ENCODE peak calls at places on chromosomes 6 and 20, in six cellular contexts. O, A, N, E, R and H are unnamed samples.

GRCh38 chr20:61991476-61991875 is 74.2 kb downstream of the TAF4 start:
- DNase-seq in O (no peak), A (no peak), N (no peak), E (no peak), R (no peak), H (no peak)

GRCh38 chr6:166737231-166737630 is 110.2 kb upstream of the RPS6KA2 start:
- DNase-seq in O (no peak), A (no peak), N (no peak), E (no peak), R (peak; percentile 42), H (no peak)

GRCh38 chr6:7086488-7086887 is 21.3 kb upstream of the RREB1 start:
- DNase-seq in O (peak; percentile 37), A (no peak), N (peak; percentile 81), E (peak; percentile 44), R (no peak), H (peak; percentile 47)

GRCh38 chr6:75922226-75922625 is 150.2 kb downstream of the IMPG1 start:
- DNase-seq in O (no peak), A (no peak), N (no peak), E (no peak), R (peak; percentile 23), H (no peak)

GRCh38 chr20:36391456-36391855 is 85.3 kb downstream of the DLGAP4 start:
- DNase-seq in O (no peak), A (peak; percentile 79), N (no peak), E (no peak), R (no peak), H (no peak)

GRCh38 chr6:17866876-17867444 is 120.5 kb downstream of the KIF13A start:
- DNase-seq in O (no peak), A (no peak), N (no peak), E (no peak), R (no peak), H (no peak)

GRCh38 chr20:63003546-63003945 is 3.2 kb downstream of the BHLHE23 start:
- DNase-seq in O (no peak), A (no peak), N (no peak), E (no peak), R (no peak), H (peak; percentile 65)

GRCh38 chr6:135183532-135184440 is 2.7 kb downstream of the MYB start:
- DNase-seq in O (peak; percentile 67), A (peak; percentile 85), N (peak; percentile 89), E (no peak), R (no peak), H (peak; percentile 84)

GRCh38 chr6:112802154-112802553 is 455.0 kb downstream of the RFPL4B start:
- DNase-seq in O (no peak), A (no peak), N (no peak), E (no peak), R (peak; percentile 42), H (no peak)

GRCh38 chr6:94651239-94651638 is 926.1 kb upstream of the MANEA start:
- DNase-seq in O (no peak), A (no peak), N (no peak), E (no peak), R (no peak), H (no peak)

GRCh38 chr6:131951576-131952230 is 531 bp upstream of the CCN2 start:
- DNase-seq in O (no peak), A (no peak), N (no peak), E (no peak), R (no peak), H (no peak)

GRCh38 chr20:37343212-37343993 is 2.5 kb upstream of the SRC start:
- DNase-seq in O (peak; percentile 88), A (no peak), N (peak; percentile 73), E (no peak), R (no peak), H (peak; percentile 81)

GRCh38 chr6:129446272-129446851 is 263.6 kb downstream of the ARHGAP18 start:
- DNase-seq in O (no peak), A (no peak), N (no peak), E (no peak), R (no peak), H (no peak)

GRCh38 chr6:126091507-126091906 is 105.2 kb downstream of the TRMT11 start:
- DNase-seq in O (no peak), A (no peak), N (no peak), E (no peak), R (no peak), H (no peak)

GRCh38 chr6:56770011-56770520 is 127.4 kb upstream of the DST start:
- DNase-seq in O (no peak), A (no peak), N (no peak), E (no peak), R (no peak), H (no peak)

DNA sequence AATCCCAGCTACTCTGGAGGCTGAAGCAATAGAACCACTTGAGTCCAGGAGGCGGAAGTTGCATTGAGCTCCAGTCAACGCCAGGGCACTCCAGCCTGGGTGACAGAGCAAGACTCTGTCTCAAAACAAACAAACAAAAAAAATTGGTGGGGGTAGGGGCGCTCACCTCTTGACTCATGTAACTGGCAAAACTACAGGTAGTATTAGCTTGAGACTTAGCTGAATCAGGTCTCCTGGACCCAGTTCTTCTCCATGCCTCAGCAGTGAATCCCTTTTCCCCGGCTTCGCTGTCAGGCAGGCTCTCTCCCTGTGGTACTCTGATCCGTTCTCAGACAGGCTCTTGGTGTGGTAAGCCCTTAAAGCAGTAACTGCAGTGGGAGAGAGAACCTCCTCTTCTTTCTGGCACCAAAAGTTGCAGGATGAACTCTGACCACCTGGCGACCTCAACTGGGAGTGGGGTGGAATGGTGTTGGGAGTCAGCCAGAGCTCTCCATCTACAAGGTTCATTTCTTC is 12.9 kb downstream of the SLC9A8 start:
- DNase-seq in O (no peak), A (peak; percentile 38), N (no peak), E (peak; percentile 52), R (no peak), H (no peak)
- TF ChIP-seq CTCF in O (no peak), A (peak; percentile 43), N (no peak), E (peak; percentile 27), R (no peak), H (peak; percentile 18)

GRCh38 chr20:21087862-21088540 is 18.2 kb downstream of the LINC00237 start:
- DNase-seq in O (no peak), A (no peak), N (no peak), E (no peak), R (no peak), H (no peak)

GRCh38 chr20:21089421-21089820 is 16.7 kb downstream of the LINC00237 start:
- DNase-seq in O (no peak), A (no peak), N (no peak), E (no peak), R (no peak), H (no peak)

GRCh38 chr20:21090738-21091120 is 15.4 kb downstream of the LINC00237 start:
- DNase-seq in O (no peak), A (no peak), N (no peak), E (no peak), R (no peak), H (no peak)

DNA sequence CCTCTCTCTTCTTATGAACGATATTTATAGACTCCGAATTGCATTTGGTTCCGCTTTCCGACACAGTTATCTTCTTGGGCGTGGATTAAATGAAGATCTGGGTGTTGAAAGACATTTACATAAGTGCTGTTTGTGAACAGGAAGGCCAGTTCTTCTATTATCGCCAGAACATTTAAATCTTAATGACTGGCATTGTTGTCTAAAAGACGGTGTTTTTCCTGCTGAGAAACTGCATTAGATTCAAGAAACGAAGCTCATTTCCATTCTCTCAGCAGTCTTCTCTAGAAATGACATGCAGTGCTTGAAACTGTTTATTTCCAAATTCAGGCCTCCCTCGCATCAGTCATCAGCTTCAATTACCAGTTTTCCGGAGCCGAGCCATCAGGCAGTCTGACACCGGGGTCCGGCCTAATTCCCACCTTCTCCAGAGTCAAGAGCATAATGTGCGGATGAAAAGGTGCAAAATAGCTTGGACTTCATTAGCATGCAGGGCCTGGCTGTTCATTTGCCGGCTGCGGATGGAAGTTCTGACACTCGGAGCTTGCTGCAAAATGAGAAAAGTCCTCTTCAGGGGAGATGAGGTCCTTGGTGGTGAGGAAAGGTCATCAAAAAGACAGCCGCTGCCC is 15.9 kb downstream of the LINC00237 start:
- DNase-seq in O (no peak), A (no peak), N (no peak), E (no peak), R (no peak), H (no peak)
- H3K27me3 ChIP-seq in O (no peaks in the 10 kb centered on the region), A (no peaks in the 10 kb centered on the region), N (peaks cover 15% of the 10 kb centered on the region), E (peaks cover 58% of the 10 kb centered on the region), R (peaks cover 32% of the 10 kb centered on the region), H (peaks cover 79% of the 10 kb centered on the region)

DNA sequence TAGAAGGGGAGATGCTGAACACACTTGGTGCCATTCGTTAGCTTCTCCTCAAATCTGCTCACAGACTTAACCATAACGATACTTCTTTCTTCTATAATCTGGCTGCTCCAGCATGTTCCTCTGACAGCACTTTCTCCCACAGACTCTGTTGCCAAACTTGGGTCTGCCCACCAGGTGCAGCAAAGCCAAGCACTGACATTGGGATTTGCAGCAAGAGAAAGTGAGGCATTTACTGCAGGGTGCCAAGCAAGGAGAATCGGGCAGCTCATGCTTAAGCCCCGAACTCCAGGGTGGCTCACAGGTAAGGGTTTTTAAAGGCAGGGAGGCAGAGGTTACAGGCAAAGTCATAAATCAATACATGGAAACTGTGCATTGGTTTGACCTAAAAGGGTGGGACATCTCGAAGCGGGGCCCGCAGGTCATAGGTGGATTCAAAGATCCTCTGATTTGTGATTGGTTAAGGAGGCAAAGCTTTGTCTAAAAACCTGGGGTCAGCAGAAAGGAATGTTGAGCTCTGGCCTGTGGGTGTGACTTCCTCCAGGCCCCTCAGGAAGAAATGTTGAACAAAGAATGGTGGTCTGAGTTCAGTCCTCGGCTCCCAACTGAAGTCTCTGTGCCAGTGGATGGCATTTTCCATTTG is 25.1 kb upstream of the PNPLA1 start:
- DNase-seq in O (no peak), A (peak; percentile 86), N (no peak), E (no peak), R (no peak), H (no peak)
- H3K27ac ChIP-seq in O (no peak overlapping the region), A (no peak overlapping the region), N (no peak overlapping the region), E (no peak overlapping the region), R (no peak overlapping the region), H (no peak overlapping the region)

GRCh38 chr6:71446084-71446869 is 157.7 kb downstream of the OGFRL1 start:
- DNase-seq in O (no peak), A (no peak), N (no peak), E (no peak), R (no peak), H (no peak)

GRCh38 chr6:71444222-71444621 is 155.6 kb downstream of the OGFRL1 start:
- DNase-seq in O (no peak), A (no peak), N (no peak), E (no peak), R (no peak), H (no peak)
- TF ChIP-seq CTCF in O (no peak), A (no peak), N (no peak), E (peak; percentile 37), R (no peak), H (no peak)

GRCh38 chr6:133317704-133318103 is 76.5 kb downstream of the EYA4 start:
- DNase-seq in O (no peak), A (no peak), N (no peak), E (no peak), R (no peak), H (no peak)
- H3K27me3 ChIP-seq in O (no peaks in the 10 kb centered on the region), A (no peaks in the 10 kb centered on the region), N (no peaks in the 10 kb centered on the region), E (no peaks in the 10 kb centered on the region), R (no peaks in the 10 kb centered on the region), H (no peaks in the 10 kb centered on the region)

GRCh38 chr6:41727705-41728072 is 7.7 kb downstream of the TFEB start:
- DNase-seq in O (no peak), A (no peak), N (peak; percentile 71), E (no peak), R (no peak), H (no peak)
- H3K27ac ChIP-seq in O (peak overlapping the region; percentile 57), A (no peak overlapping the region), N (peak overlapping the region; percentile 99), E (peak overlapping the region; percentile 79), R (no peak overlapping the region), H (no peak overlapping the region)